ENCODE peak calls at places on chromosomes 3 and 15, in six cellular contexts. S is cardiac muscle cell, Q is breast epithelium, D is mammary epithelial cell, Z is HCT116, E is Panc1. J is an unnamed sample. For H3K4me1, the result is how much of the 10 kb centered on the place peaks cover.

GRCh38 chr15:42080585-42081462 is 13.5 kb downstream of the PLA2G4D start:
- DNase-seq in Z (no peak), S (peak), E (no peak), Q (no peak), D (no peak), J (no peak)

GRCh38 chr3:72052841-72053409 is 268.0 kb upstream of the PROK2 start:
- DNase-seq in Z (no peak), D (peak), Q (no peak), E (no peak), S (peak), J (no peak)

GRCh38 chr15:29914441-29915053 is 92.3 kb upstream of the TJP1 start:
- DNase-seq in Z (no peak), S (no peak), D (no peak), E (no peak), Q (no peak), J (peak)

GRCh38 chr3:47016934-47017435 is 37.5 kb downstream of the NBEAL2 start:
- DNase-seq in S (peak), Q (no peak), E (no peak), Z (no peak), D (peak), J (no peak)

GRCh38 chr15:51016615-51017014 is 78.1 kb downstream of the TNFAIP8L3 start:
- DNase-seq in Z (no peak), E (no peak), S (no peak), D (no peak), Q (no peak), J (no peak)

GRCh38 chr15:43169888-43170287 is 15.3 kb upstream of the CCNDBP1 start:
- DNase-seq in Q (no peak), S (peak), D (no peak), E (no peak), Z (no peak), J (no peak)

GRCh38 chr3:152779649-152780048 is 55.3 kb upstream of the P2RY1 start:
- DNase-seq in D (no peak), Z (no peak), E (no peak), S (peak), Q (no peak), J (no peak)

GRCh38 chr15:40092416-40093223 is 16.1 kb downstream of the BMF start:
- DNase-seq in D (no peak), Q (no peak), E (no peak), S (peak), Z (no peak), J (peak)

GRCh38 chr3:111072016-111072891 is 638 bp downstream of the NECTIN3 start:
- DNase-seq in D (peak), S (peak), Q (no peak), Z (no peak), E (no peak), J (peak)

GRCh38 chr15:40911139-40911538 is 16.9 kb downstream of the VPS18 start:
- DNase-seq in E (no peak), Z (no peak), S (no peak), Q (no peak), D (no peak), J (no peak)

GRCh38 chr3:43183456-43183855 is 77.6 kb upstream of the POMGNT2 start:
- DNase-seq in D (no peak), E (no peak), S (no peak), Z (no peak), Q (no peak), J (no peak)

DNA sequence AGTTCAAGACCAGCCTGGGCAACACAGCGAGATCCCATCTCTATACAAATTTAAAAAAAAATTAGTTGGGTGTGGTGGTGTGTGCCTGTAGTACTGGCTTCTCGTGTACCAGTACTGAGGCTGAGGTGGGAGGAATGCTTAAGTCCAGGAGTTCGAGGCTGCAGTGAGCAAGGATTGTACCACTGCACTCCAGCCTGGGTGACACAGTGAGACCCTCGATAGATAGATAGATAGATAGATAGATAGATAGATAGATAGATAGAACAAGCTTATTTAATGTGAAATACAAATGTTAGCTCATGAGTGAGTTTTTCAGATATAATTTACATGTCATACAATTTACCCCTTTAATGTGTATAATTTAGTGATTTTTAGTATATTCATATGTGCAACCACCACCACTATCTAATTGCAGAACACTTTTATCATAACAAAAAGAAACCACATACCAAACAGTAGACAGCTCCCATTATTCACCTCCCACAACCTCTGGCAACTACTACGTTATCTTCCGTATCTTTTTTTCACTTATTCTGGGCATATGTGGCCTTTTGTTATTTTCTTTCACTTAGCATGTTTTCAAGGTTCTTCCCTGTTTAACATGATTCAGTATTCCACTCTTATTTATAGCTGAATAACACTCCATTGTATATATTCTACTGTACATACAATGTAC is 13.1 kb upstream of the PRRT3 start:
- DNase-seq in S (no peak), D (no peak), Z (no peak), E (no peak), Q (no peak), J (no peak)
- H3K4me1 ChIP-seq in S (under half), D (under half), Z (under half), E (under half), Q (under half), J (under half)

GRCh38 chr3:173743512-173743911 is 346.0 kb downstream of the NLGN1 start:
- DNase-seq in E (no peak), D (no peak), S (no peak), Q (no peak), Z (no peak), J (no peak)

GRCh38 chr3:173743111-173743510 is 345.6 kb downstream of the NLGN1 start:
- DNase-seq in E (no peak), Q (no peak), S (no peak), D (peak), Z (no peak), J (no peak)

GRCh38 chr3:173744479-173744878 is 346.9 kb downstream of the NLGN1 start:
- DNase-seq in Q (no peak), E (no peak), S (no peak), Z (no peak), D (no peak), J (no peak)

GRCh38 chr3:173739716-173740115 is 342.2 kb downstream of the NLGN1 start:
- DNase-seq in Q (no peak), E (no peak), Z (no peak), D (no peak), S (no peak), J (no peak)

GRCh38 chr3:173742491-173742890 is 344.9 kb downstream of the NLGN1 start:
- DNase-seq in E (no peak), Z (no peak), Q (no peak), D (no peak), S (no peak), J (no peak)
- H3K4me3 ChIP-seq in E (no peak), Z (no peak), Q (no peak), D (no peak), S (no peak), J (no peak)

DNA sequence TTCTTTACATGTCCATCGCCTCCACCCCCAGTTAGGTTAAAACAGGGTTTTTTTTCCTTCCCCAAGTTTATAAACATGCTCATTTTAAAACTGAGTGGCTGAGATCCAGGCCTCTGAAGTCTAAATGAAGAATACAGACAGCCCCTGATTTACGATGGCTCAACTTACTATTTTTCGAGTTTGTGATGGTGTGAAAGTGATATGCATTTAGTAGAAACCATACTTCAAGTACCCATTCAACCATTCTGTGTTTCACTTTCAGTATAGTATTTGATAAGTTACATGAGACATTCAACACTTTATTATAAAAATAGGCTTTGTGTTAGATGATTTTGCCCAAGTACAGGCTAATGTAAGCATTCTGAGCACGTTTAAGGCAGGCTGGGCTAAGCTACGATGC is 30.5 kb upstream of the GNB5 start:
- DNase-seq in Q (no peak), S (no peak), D (no peak), E (no peak), Z (no peak), J (no peak)
- H3K27ac ChIP-seq in Q (no peak), S (no peak), D (no peak), E (no peak), Z (no peak), J (no peak)

DNA sequence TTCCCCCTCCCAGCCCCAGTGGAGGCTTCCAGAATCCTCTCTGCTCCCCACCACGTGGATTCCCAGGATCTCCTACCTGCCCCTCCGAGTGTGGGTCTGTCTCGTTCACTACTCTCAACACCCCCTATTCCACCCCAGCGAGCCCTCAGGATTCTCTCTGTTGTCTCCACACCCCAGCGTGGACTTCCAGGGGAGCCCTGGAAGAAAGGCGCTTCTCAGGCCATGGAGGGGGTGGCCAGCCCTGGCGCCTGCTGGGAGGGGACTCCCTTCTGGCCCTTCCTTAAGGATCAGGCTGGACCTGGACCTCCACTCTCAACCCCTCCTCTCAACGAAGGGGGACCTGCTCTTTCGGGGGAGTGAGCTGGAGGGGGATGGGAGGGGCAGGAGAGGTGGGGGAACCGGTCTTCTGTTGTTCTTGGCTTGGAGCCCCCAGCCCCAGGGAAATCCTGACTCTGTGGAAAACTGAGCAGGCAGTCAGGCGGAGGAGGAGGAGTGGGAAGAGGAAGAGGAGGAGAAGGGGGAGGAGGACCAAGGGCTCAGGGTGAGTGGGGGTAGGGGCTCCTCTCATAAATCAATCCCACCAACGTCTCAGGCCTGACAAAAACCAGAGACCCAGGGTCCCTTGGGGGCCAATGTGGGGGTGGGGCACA is 32.9 kb downstream of the EPHB3 start:
- DNase-seq in E (no peak), Q (no peak), Z (no peak), D (no peak), S (no peak), J (no peak)
- H3K4me1 ChIP-seq in E (under half), Q (under half), Z (under half), D (under half), S (half or more), J (under half)

GRCh38 chr3:157063926-157064325 is 96.0 kb downstream of the CCNL1 start:
- DNase-seq in D (no peak), S (peak), Q (no peak), Z (no peak), E (no peak), J (no peak)
- H3K4me3 ChIP-seq in D (no peak), S (no peak), Q (no peak), Z (no peak), E (no peak), J (no peak)

GRCh38 chr3:195154111-195154791 is 116.7 kb downstream of the XXYLT1 start:
- DNase-seq in Z (no peak), Q (no peak), S (peak), E (no peak), D (no peak), J (no peak)

GRCh38 chr3:195153653-195154052 is 117.3 kb downstream of the XXYLT1 start:
- DNase-seq in S (peak), E (no peak), Z (no peak), Q (no peak), D (no peak), J (no peak)

GRCh38 chr3:195155842-195156241 is 115.1 kb downstream of the XXYLT1 start:
- DNase-seq in E (no peak), Q (no peak), S (no peak), D (no peak), Z (no peak), J (no peak)

GRCh38 chr3:195156286-195156890 is 114.6 kb downstream of the XXYLT1 start:
- DNase-seq in Q (no peak), Z (no peak), S (no peak), D (no peak), E (no peak), J (no peak)

DNA sequence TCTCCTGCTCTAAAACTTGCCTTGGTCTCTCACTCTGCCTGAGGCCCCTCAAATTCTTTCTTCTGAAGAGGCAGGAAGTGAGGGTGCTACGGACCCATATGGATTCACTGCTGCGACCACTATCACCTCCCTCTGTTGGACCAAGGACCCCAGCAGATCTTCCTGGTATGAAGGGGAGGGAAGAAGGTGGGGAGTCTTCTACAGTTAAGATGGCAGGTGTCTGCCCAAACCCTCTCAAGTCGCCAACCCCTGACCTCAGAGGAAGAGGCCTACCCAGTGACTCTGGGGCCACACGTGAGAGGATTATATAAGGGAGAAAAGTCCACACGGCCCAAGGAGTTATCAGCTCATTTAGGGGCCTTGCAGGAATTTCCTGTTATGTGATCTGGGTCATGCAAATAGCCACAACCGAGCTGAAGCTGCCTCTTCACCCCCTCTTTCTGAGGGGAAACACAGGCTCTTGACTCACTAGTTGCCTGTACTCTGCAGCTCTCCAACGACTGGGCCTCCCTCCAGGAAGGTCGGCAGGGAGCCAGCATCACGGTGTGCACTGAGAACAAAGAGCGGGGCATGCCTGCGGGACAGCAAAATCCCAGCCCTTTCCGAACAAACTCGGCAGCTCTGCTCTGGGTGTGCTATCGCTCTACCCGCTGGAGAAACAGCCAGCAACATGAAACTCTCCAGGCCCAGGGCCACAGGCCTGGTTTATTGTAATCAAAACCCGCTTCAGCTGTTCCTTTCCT is 116.0 kb downstream of the XXYLT1 start:
- DNase-seq in E (no peak), Q (peak), Z (no peak), S (peak), D (peak), J (peak)
- H3K27ac ChIP-seq in E (peak), Q (peak), Z (no peak), S (peak), D (no peak), J (peak)

J was measured in body of pancreas.